ENCODE peak calls at places on chromosomes 16 and 17, in nine cellular contexts. One of them, this sample, is unnamed.
A peak's percentile ranks its signal among the peaks of the same experiment; 100 is the strongest.

GRCh38 chr17:42198897-42199296 is 4.6 kb upstream of the GHDC start:
- DNase-seq in astrocyte of the cerebellum: no peak
- DNase-seq in B cell: peak; percentile 81
- DNase-seq in T-helper 9 cell: no peak
- DNase-seq in uterus: no peak
- DNase-seq in NCI-H524: no peak
- DNase-seq in Caco-2: no peak
- DNase-seq in adipocyte: no peak
- DNase-seq in AG20443: no peak
- DNase-seq in this sample: no peak

GRCh38 chr16:87526238-87526947 is 33.6 kb upstream of the ZCCHC14 start:
- DNase-seq in NCI-H524: no peak
- DNase-seq in AG20443: no peak
- DNase-seq in Caco-2: no peak
- DNase-seq in T-helper 9 cell: no peak
- DNase-seq in B cell: no peak
- DNase-seq in uterus: no peak
- DNase-seq in adipocyte: no peak
- DNase-seq in astrocyte of the cerebellum: no peak
- DNase-seq in this sample: no peak

GRCh38 chr17:6713130-6713917 is at the start of gene SLC13A5:
- DNase-seq in AG20443: peak; percentile 62
- DNase-seq in B cell: peak; percentile 65
- DNase-seq in uterus: no peak
- DNase-seq in adipocyte: peak; percentile 36
- DNase-seq in Caco-2: no peak
- DNase-seq in NCI-H524: peak; percentile 49
- DNase-seq in astrocyte of the cerebellum: no peak
- DNase-seq in T-helper 9 cell: no peak
- DNase-seq in this sample: no peak

GRCh38 chr16:12723681-12724080 is 80.0 kb downstream of the CPPED1 start:
- DNase-seq in adipocyte: no peak
- DNase-seq in T-helper 9 cell: no peak
- DNase-seq in B cell: no peak
- DNase-seq in uterus: no peak
- DNase-seq in Caco-2: no peak
- DNase-seq in NCI-H524: no peak
- DNase-seq in astrocyte of the cerebellum: no peak
- DNase-seq in AG20443: no peak
- DNase-seq in this sample: no peak

GRCh38 chr17:4220655-4221054 is 43.1 kb downstream of the ANKFY1 start:
- DNase-seq in T-helper 9 cell: no peak
- DNase-seq in adipocyte: no peak
- DNase-seq in AG20443: peak; percentile 56
- DNase-seq in Caco-2: no peak
- DNase-seq in uterus: peak; percentile 83
- DNase-seq in astrocyte of the cerebellum: no peak
- DNase-seq in B cell: no peak
- DNase-seq in NCI-H524: no peak
- DNase-seq in this sample: no peak

GRCh38 chr17:81998719-81999438 is 21.4 kb downstream of the ASPSCR1 start:
- DNase-seq in astrocyte of the cerebellum: no peak
- DNase-seq in AG20443: no peak
- DNase-seq in uterus: no peak
- DNase-seq in Caco-2: no peak
- DNase-seq in adipocyte: no peak
- DNase-seq in NCI-H524: peak; percentile 36
- DNase-seq in B cell: no peak
- DNase-seq in T-helper 9 cell: no peak
- DNase-seq in this sample: peak; percentile 62

GRCh38 chr17:78645421-78646295 is 68.5 kb upstream of the DNAH17 start:
- DNase-seq in AG20443: peak; percentile 55
- DNase-seq in Caco-2: no peak
- DNase-seq in B cell: peak; percentile 80
- DNase-seq in adipocyte: no peak
- DNase-seq in NCI-H524: no peak
- DNase-seq in uterus: peak; percentile 32
- DNase-seq in astrocyte of the cerebellum: no peak
- DNase-seq in T-helper 9 cell: peak; percentile 50
- DNase-seq in this sample: no peak

GRCh38 chr16:30499284-30499683 is 26.7 kb downstream of the ITGAL start:
- DNase-seq in T-helper 9 cell: no peak
- DNase-seq in uterus: no peak
- DNase-seq in Caco-2: no peak
- DNase-seq in astrocyte of the cerebellum: no peak
- DNase-seq in adipocyte: no peak
- DNase-seq in B cell: no peak
- DNase-seq in AG20443: no peak
- DNase-seq in NCI-H524: no peak
- DNase-seq in this sample: no peak

GRCh38 chr17:35655303-35655702 is 68.2 kb downstream of the AP2B1 start:
- DNase-seq in NCI-H524: no peak
- DNase-seq in adipocyte: no peak
- DNase-seq in uterus: no peak
- DNase-seq in astrocyte of the cerebellum: no peak
- DNase-seq in Caco-2: no peak
- DNase-seq in AG20443: no peak
- DNase-seq in B cell: no peak
- DNase-seq in T-helper 9 cell: no peak
- DNase-seq in this sample: no peak

GRCh38 chr17:79732804-79733691 is 2.3 kb downstream of the ENPP7 start:
- DNase-seq in NCI-H524: no peak
- DNase-seq in B cell: peak; percentile 69
- DNase-seq in adipocyte: no peak
- DNase-seq in T-helper 9 cell: no peak
- DNase-seq in astrocyte of the cerebellum: no peak
- DNase-seq in uterus: no peak
- DNase-seq in Caco-2: no peak
- DNase-seq in AG20443: no peak
- DNase-seq in this sample: no peak

GRCh38 chr17:71081666-71082065 is 912.3 kb downstream of the KCNJ2 start:
- DNase-seq in uterus: no peak
- DNase-seq in NCI-H524: no peak
- DNase-seq in Caco-2: no peak
- DNase-seq in T-helper 9 cell: no peak
- DNase-seq in astrocyte of the cerebellum: no peak
- DNase-seq in B cell: no peak
- DNase-seq in AG20443: no peak
- DNase-seq in adipocyte: no peak
- DNase-seq in this sample: no peak

GRCh38 chr17:76276461-76277299 is 11.5 kb downstream of the UBALD2 start:
- DNase-seq in AG20443: peak; percentile 83
- DNase-seq in B cell: no peak
- DNase-seq in T-helper 9 cell: no peak
- DNase-seq in NCI-H524: no peak
- DNase-seq in Caco-2: no peak
- DNase-seq in adipocyte: peak; percentile 85
- DNase-seq in astrocyte of the cerebellum: no peak
- DNase-seq in uterus: no peak
- DNase-seq in this sample: no peak

GRCh38 chr16:80006175-80006895 is 405.8 kb upstream of the MAF start:
- DNase-seq in T-helper 9 cell: no peak
- DNase-seq in AG20443: peak; percentile 58
- DNase-seq in Caco-2: no peak
- DNase-seq in adipocyte: peak; percentile 34
- DNase-seq in astrocyte of the cerebellum: peak; percentile 8
- DNase-seq in B cell: no peak
- DNase-seq in uterus: no peak
- DNase-seq in NCI-H524: no peak
- DNase-seq in this sample: no peak

GRCh38 chr16:89216315-89217137 is 977 bp upstream of the ZNF778 start:
- DNase-seq in AG20443: peak; percentile 81
- DNase-seq in astrocyte of the cerebellum: peak; percentile 64
- DNase-seq in uterus: peak; percentile 75
- DNase-seq in T-helper 9 cell: peak; percentile 73
- DNase-seq in B cell: peak; percentile 85
- DNase-seq in adipocyte: peak; percentile 95
- DNase-seq in Caco-2: peak; percentile 75
- DNase-seq in NCI-H524: peak; percentile 83
- DNase-seq in this sample: peak; percentile 84

GRCh38 chr16:1788708-1789100 is 4.8 kb downstream of the IGFALS start:
- DNase-seq in Caco-2: no peak
- DNase-seq in T-helper 9 cell: no peak
- DNase-seq in AG20443: no peak
- DNase-seq in uterus: no peak
- DNase-seq in astrocyte of the cerebellum: no peak
- DNase-seq in NCI-H524: no peak
- DNase-seq in adipocyte: no peak
- DNase-seq in B cell: no peak
- DNase-seq in this sample: no peak

GRCh38 chr17:50609376-50610074 is 25.2 kb upstream of the ABCC3 start:
- DNase-seq in adipocyte: no peak
- DNase-seq in astrocyte of the cerebellum: no peak
- DNase-seq in AG20443: no peak
- DNase-seq in B cell: no peak
- DNase-seq in uterus: no peak
- DNase-seq in T-helper 9 cell: no peak
- DNase-seq in Caco-2: no peak
- DNase-seq in NCI-H524: peak; percentile 93
- DNase-seq in this sample: peak; percentile 73

GRCh38 chr16:685967-686366 is 1.8 kb upstream of the JMJD8 start:
- DNase-seq in adipocyte: peak; percentile 52
- DNase-seq in uterus: no peak
- DNase-seq in T-helper 9 cell: no peak
- DNase-seq in AG20443: peak; percentile 42
- DNase-seq in astrocyte of the cerebellum: no peak
- DNase-seq in NCI-H524: peak; percentile 60
- DNase-seq in B cell: no peak
- DNase-seq in Caco-2: peak; percentile 70
- DNase-seq in this sample: no peak

GRCh38 chr16:87841608-87842208 is 27.6 kb downstream of the SLC7A5 start:
- DNase-seq in astrocyte of the cerebellum: no peak
- DNase-seq in B cell: no peak
- DNase-seq in T-helper 9 cell: no peak
- DNase-seq in NCI-H524: no peak
- DNase-seq in uterus: no peak
- DNase-seq in adipocyte: no peak
- DNase-seq in Caco-2: no peak
- DNase-seq in AG20443: no peak
- DNase-seq in this sample: no peak

GRCh38 chr17:81419333-81419885 is 24.2 kb downstream of the BAHCC1 start:
- DNase-seq in NCI-H524: peak; percentile 97
- DNase-seq in Caco-2: peak; percentile 90
- DNase-seq in astrocyte of the cerebellum: peak; percentile 49
- DNase-seq in T-helper 9 cell: no peak
- DNase-seq in adipocyte: peak; percentile 83
- DNase-seq in B cell: no peak
- DNase-seq in uterus: peak; percentile 90
- DNase-seq in AG20443: peak; percentile 76
- DNase-seq in this sample: peak; percentile 95

This sample was measured in NCI-H2171 treated with DMSO at 0.1 percent for 48 hours.